ENCODE peak calls at places on chromosome 22, in eight cellular contexts. One of them, this sample, is unnamed.

GRCh38 chr22:31127181-31127772 is 4.5 kb downstream of the INPP5J start:
- DNase-seq in CD4-positive, CD25-positive, alpha-beta regulatory T cell: no peak
- DNase-seq in Panc1: no peak
- DNase-seq in tibial artery: no peak
- DNase-seq in OCI-LY7: no peak
- DNase-seq in small intestine: no peak
- DNase-seq in aorta: no peak
- DNase-seq in SJSA1: no peak
- DNase-seq in this sample: no peak

GRCh38 chr22:43850529-43850928 is 11.8 kb downstream of the SULT4A1 start:
- DNase-seq in CD4-positive, CD25-positive, alpha-beta regulatory T cell: no peak
- DNase-seq in SJSA1: no peak
- DNase-seq in small intestine: no peak
- DNase-seq in tibial artery: no peak
- DNase-seq in Panc1: no peak
- DNase-seq in aorta: peak; percentile 46
- DNase-seq in OCI-LY7: no peak
- DNase-seq in this sample: no peak

GRCh38 chr22:32918741-32919140 is 117.2 kb downstream of the TIMP3 start:
- DNase-seq in Panc1: no peak
- DNase-seq in OCI-LY7: no peak
- DNase-seq in tibial artery: no peak
- DNase-seq in SJSA1: no peak
- DNase-seq in small intestine: no peak
- DNase-seq in aorta: no peak
- DNase-seq in CD4-positive, CD25-positive, alpha-beta regulatory T cell: no peak
- DNase-seq in this sample: no peak

GRCh38 chr22:24008381-24009226 is 2.5 kb upstream of the CABIN1 start:
- DNase-seq in small intestine: no peak
- DNase-seq in CD4-positive, CD25-positive, alpha-beta regulatory T cell: no peak
- DNase-seq in SJSA1: no peak
- DNase-seq in tibial artery: no peak
- DNase-seq in aorta: no peak
- DNase-seq in OCI-LY7: no peak
- DNase-seq in Panc1: no peak
- DNase-seq in this sample: no peak

GRCh38 chr22:23408321-23408720 is 171.8 kb downstream of the IGLL1 start:
- DNase-seq in small intestine: no peak
- DNase-seq in Panc1: no peak
- DNase-seq in OCI-LY7: no peak
- DNase-seq in CD4-positive, CD25-positive, alpha-beta regulatory T cell: no peak
- DNase-seq in tibial artery: no peak
- DNase-seq in SJSA1: no peak
- DNase-seq in aorta: no peak
- DNase-seq in this sample: no peak

GRCh38 chr22:32879550-32879949 is 78.0 kb downstream of the TIMP3 start:
- DNase-seq in small intestine: no peak
- DNase-seq in aorta: no peak
- DNase-seq in OCI-LY7: no peak
- DNase-seq in CD4-positive, CD25-positive, alpha-beta regulatory T cell: no peak
- DNase-seq in SJSA1: no peak
- DNase-seq in Panc1: no peak
- DNase-seq in tibial artery: no peak
- DNase-seq in this sample: no peak

GRCh38 chr22:38205261-38206128 is 3.7 kb downstream of the MAFF start:
- DNase-seq in OCI-LY7: no peak
- DNase-seq in small intestine: no peak
- DNase-seq in CD4-positive, CD25-positive, alpha-beta regulatory T cell: no peak
- DNase-seq in SJSA1: no peak
- DNase-seq in Panc1: no peak
- DNase-seq in tibial artery: peak; percentile 97
- DNase-seq in aorta: peak; percentile 94
- DNase-seq in this sample: no peak

GRCh38 chr22:42489000-42489399 is 30.6 kb downstream of the RRP7A start:
- DNase-seq in small intestine: no peak
- DNase-seq in aorta: no peak
- DNase-seq in SJSA1: no peak
- DNase-seq in tibial artery: no peak
- DNase-seq in Panc1: no peak
- DNase-seq in OCI-LY7: no peak
- DNase-seq in CD4-positive, CD25-positive, alpha-beta regulatory T cell: no peak
- DNase-seq in this sample: no peak

GRCh38 chr22:40326905-40327735 is 19.2 kb upstream of the ADSL start:
- DNase-seq in OCI-LY7: no peak
- DNase-seq in small intestine: no peak
- DNase-seq in Panc1: no peak
- DNase-seq in SJSA1: peak; percentile 86
- DNase-seq in CD4-positive, CD25-positive, alpha-beta regulatory T cell: no peak
- DNase-seq in tibial artery: no peak
- DNase-seq in aorta: no peak
- DNase-seq in this sample: no peak

GRCh38 chr22:46175631-46176030 is 25.3 kb downstream of the PPARA start:
- DNase-seq in aorta: no peak
- DNase-seq in tibial artery: no peak
- DNase-seq in OCI-LY7: no peak
- DNase-seq in Panc1: no peak
- DNase-seq in CD4-positive, CD25-positive, alpha-beta regulatory T cell: no peak
- DNase-seq in small intestine: no peak
- DNase-seq in SJSA1: peak; percentile 25
- DNase-seq in this sample: no peak

GRCh38 chr22:45672564-45673481 is 1.2 kb downstream of the ATXN10 start:
- DNase-seq in SJSA1: no peak
- DNase-seq in CD4-positive, CD25-positive, alpha-beta regulatory T cell: no peak
- DNase-seq in aorta: no peak
- DNase-seq in small intestine: no peak
- DNase-seq in OCI-LY7: peak; percentile 25
- DNase-seq in tibial artery: no peak
- DNase-seq in Panc1: no peak
- DNase-seq in this sample: no peak

GRCh38 chr22:25992331-25992730 is 176.9 kb upstream of the SEZ6L start:
- DNase-seq in small intestine: no peak
- DNase-seq in Panc1: no peak
- DNase-seq in SJSA1: no peak
- DNase-seq in tibial artery: no peak
- DNase-seq in OCI-LY7: no peak
- DNase-seq in aorta: no peak
- DNase-seq in CD4-positive, CD25-positive, alpha-beta regulatory T cell: no peak
- DNase-seq in this sample: no peak

GRCh38 chr22:41762980-41763779 is 37.3 kb upstream of the CCDC134 start:
- DNase-seq in OCI-LY7: peak; percentile 72
- DNase-seq in small intestine: no peak
- DNase-seq in Panc1: no peak
- DNase-seq in SJSA1: no peak
- DNase-seq in tibial artery: no peak
- DNase-seq in aorta: no peak
- DNase-seq in CD4-positive, CD25-positive, alpha-beta regulatory T cell: no peak
- DNase-seq in this sample: no peak

DNA sequence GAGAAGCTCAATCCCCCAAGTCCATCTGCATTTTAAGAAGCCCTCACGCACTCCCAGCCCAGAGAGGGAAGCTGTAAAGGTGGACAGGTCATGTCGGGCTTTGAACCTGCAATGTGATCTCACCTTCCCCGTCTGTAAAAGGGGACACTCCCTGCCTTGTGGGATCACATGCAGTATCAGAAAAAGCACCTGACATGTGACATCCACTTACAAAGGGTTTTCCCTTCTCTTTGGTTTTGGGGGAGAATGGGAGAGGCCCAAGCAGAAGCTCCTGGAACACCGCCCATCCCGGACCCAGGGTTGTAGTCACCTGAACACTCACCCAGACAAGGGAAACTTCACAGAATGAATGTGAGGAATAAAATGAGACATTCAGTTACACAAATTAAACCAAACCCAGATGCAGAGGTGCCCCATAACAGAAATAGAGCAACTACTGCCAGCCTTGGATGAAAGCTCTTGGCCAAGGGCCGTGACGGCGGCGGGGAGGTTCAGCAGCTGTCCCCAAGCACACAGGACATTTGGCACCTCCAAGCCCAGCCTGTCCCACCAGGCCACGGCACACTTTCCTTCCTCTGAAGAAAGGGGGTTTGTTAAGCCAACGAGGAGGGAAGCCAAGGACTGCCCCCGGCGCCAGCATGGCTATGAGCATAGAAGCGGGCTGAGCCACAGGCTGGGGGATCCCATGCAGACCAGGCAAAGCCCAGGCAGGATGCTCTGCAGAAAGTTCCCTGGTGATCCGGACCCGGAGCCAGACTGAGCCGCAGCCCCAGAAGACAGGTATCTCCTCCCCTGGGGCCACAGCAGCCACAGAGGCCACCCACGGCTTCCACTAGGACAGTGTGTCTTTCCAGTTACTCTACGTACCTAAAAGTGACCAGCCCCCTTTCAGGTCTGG is 3.8 kb downstream of the BID start:
- DNase-seq in tibial artery: no peak
- DNase-seq in OCI-LY7: no peak
- DNase-seq in CD4-positive, CD25-positive, alpha-beta regulatory T cell: no peak
- DNase-seq in SJSA1: no peak
- DNase-seq in aorta: peak; percentile 67
- DNase-seq in Panc1: no peak
- DNase-seq in small intestine: no peak
- DNase-seq in this sample: no peak
- H3K4me3 ChIP-seq in tibial artery: no peak overlapping the region
- H3K4me3 ChIP-seq in OCI-LY7: no peak overlapping the region
- H3K4me3 ChIP-seq in CD4-positive, CD25-positive, alpha-beta regulatory T cell: no peak overlapping the region
- H3K4me3 ChIP-seq in SJSA1: no peak overlapping the region
- H3K4me3 ChIP-seq in aorta: no peak overlapping the region
- H3K4me3 ChIP-seq in Panc1: no peak overlapping the region
- H3K4me3 ChIP-seq in small intestine: no peak overlapping the region
- H3K4me3 ChIP-seq in this sample: no peak overlapping the region

GRCh38 chr22:27133951-27134664 is 476.7 kb downstream of the MIAT start:
- DNase-seq in tibial artery: peak; percentile 74
- DNase-seq in aorta: no peak
- DNase-seq in Panc1: no peak
- DNase-seq in SJSA1: peak; percentile 84
- DNase-seq in small intestine: peak; percentile 22
- DNase-seq in OCI-LY7: no peak
- DNase-seq in CD4-positive, CD25-positive, alpha-beta regulatory T cell: no peak
- DNase-seq in this sample: no peak

GRCh38 chr22:27132400-27132799 is 475.0 kb downstream of the MIAT start:
- DNase-seq in tibial artery: no peak
- DNase-seq in CD4-positive, CD25-positive, alpha-beta regulatory T cell: no peak
- DNase-seq in OCI-LY7: no peak
- DNase-seq in Panc1: no peak
- DNase-seq in aorta: no peak
- DNase-seq in SJSA1: no peak
- DNase-seq in small intestine: no peak
- DNase-seq in this sample: no peak

GRCh38 chr22:27135582-27135981 is 478.2 kb downstream of the MIAT start:
- DNase-seq in aorta: no peak
- DNase-seq in OCI-LY7: no peak
- DNase-seq in SJSA1: peak; percentile 85
- DNase-seq in small intestine: no peak
- DNase-seq in Panc1: no peak
- DNase-seq in tibial artery: no peak
- DNase-seq in CD4-positive, CD25-positive, alpha-beta regulatory T cell: no peak
- DNase-seq in this sample: no peak

GRCh38 chr22:27130949-27131745 is 473.8 kb downstream of the MIAT start:
- DNase-seq in small intestine: no peak
- DNase-seq in aorta: no peak
- DNase-seq in tibial artery: no peak
- DNase-seq in CD4-positive, CD25-positive, alpha-beta regulatory T cell: no peak
- DNase-seq in OCI-LY7: no peak
- DNase-seq in Panc1: no peak
- DNase-seq in SJSA1: no peak
- DNase-seq in this sample: no peak

GRCh38 chr22:27132896-27133500 is 475.6 kb downstream of the MIAT start:
- DNase-seq in tibial artery: no peak
- DNase-seq in OCI-LY7: no peak
- DNase-seq in SJSA1: no peak
- DNase-seq in Panc1: no peak
- DNase-seq in aorta: no peak
- DNase-seq in small intestine: no peak
- DNase-seq in CD4-positive, CD25-positive, alpha-beta regulatory T cell: no peak
- DNase-seq in this sample: no peak
- H3K36me3 ChIP-seq in tibial artery: no peaks in the 10 kb centered on the region
- H3K36me3 ChIP-seq in OCI-LY7: no peaks in the 10 kb centered on the region
- H3K36me3 ChIP-seq in SJSA1: no peaks in the 10 kb centered on the region
- H3K36me3 ChIP-seq in Panc1: no peaks in the 10 kb centered on the region
- H3K36me3 ChIP-seq in aorta: no peaks in the 10 kb centered on the region
- H3K36me3 ChIP-seq in small intestine: no peaks in the 10 kb centered on the region
- H3K36me3 ChIP-seq in CD4-positive, CD25-positive, alpha-beta regulatory T cell: no peaks in the 10 kb centered on the region
- H3K36me3 ChIP-seq in this sample: no peaks in the 10 kb centered on the region

GRCh38 chr22:22168190-22168940 is 76.2 kb upstream of the VPREB1 start:
- DNase-seq in tibial artery: no peak
- DNase-seq in Panc1: no peak
- DNase-seq in CD4-positive, CD25-positive, alpha-beta regulatory T cell: no peak
- DNase-seq in aorta: no peak
- DNase-seq in OCI-LY7: peak; percentile 96
- DNase-seq in SJSA1: no peak
- DNase-seq in small intestine: peak; percentile 32
- DNase-seq in this sample: no peak

GRCh38 chr22:22165936-22166710 is 78.5 kb upstream of the VPREB1 start:
- DNase-seq in OCI-LY7: peak; percentile 51
- DNase-seq in aorta: no peak
- DNase-seq in Panc1: no peak
- DNase-seq in SJSA1: no peak
- DNase-seq in CD4-positive, CD25-positive, alpha-beta regulatory T cell: no peak
- DNase-seq in tibial artery: no peak
- DNase-seq in small intestine: no peak
- DNase-seq in this sample: no peak

GRCh38 chr22:22168941-22169867 is 75.4 kb upstream of the VPREB1 start:
- DNase-seq in Panc1: no peak
- DNase-seq in CD4-positive, CD25-positive, alpha-beta regulatory T cell: no peak
- DNase-seq in SJSA1: no peak
- DNase-seq in OCI-LY7: no peak
- DNase-seq in tibial artery: no peak
- DNase-seq in small intestine: no peak
- DNase-seq in aorta: no peak
- DNase-seq in this sample: no peak

GRCh38 chr22:22166941-22167713 is 77.5 kb upstream of the VPREB1 start:
- DNase-seq in small intestine: no peak
- DNase-seq in OCI-LY7: peak; percentile 68
- DNase-seq in tibial artery: no peak
- DNase-seq in Panc1: no peak
- DNase-seq in SJSA1: no peak
- DNase-seq in aorta: no peak
- DNase-seq in CD4-positive, CD25-positive, alpha-beta regulatory T cell: no peak
- DNase-seq in this sample: no peak

GRCh38 chr22:22167791-22168189 is 76.8 kb upstream of the VPREB1 start:
- DNase-seq in CD4-positive, CD25-positive, alpha-beta regulatory T cell: no peak
- DNase-seq in Panc1: no peak
- DNase-seq in aorta: no peak
- DNase-seq in tibial artery: no peak
- DNase-seq in small intestine: no peak
- DNase-seq in OCI-LY7: peak; percentile 100
- DNase-seq in SJSA1: no peak
- DNase-seq in this sample: no peak
- H3K4me3 ChIP-seq in CD4-positive, CD25-positive, alpha-beta regulatory T cell: peak overlapping the region; percentile 1
- H3K4me3 ChIP-seq in Panc1: no peak overlapping the region
- H3K4me3 ChIP-seq in aorta: no peak overlapping the region
- H3K4me3 ChIP-seq in tibial artery: no peak overlapping the region
- H3K4me3 ChIP-seq in small intestine: no peak overlapping the region
- H3K4me3 ChIP-seq in OCI-LY7: peak overlapping the region; percentile 69
- H3K4me3 ChIP-seq in SJSA1: no peak overlapping the region
- H3K4me3 ChIP-seq in this sample: no peak overlapping the region

DNA sequence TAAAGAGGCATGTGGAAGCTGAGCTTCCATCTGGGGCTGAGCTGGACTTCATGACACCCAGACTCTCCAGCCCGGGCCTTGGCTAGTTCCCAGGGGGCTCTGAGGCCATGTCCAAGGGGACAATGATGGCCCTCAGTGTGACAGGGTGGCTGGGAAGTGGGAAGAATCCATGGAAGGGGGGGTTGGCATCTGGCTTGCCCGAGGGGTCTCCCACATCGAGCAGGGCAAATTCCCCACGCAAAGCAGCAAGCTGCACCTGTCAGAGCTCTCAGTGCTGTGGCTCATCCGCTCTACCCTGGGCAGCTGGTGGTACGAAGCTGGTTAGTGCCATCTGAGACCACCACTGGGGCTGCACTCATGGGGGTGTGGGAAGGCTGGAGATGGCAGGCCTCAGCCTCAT is 9.4 kb upstream of the AP1B1 start:
- DNase-seq in CD4-positive, CD25-positive, alpha-beta regulatory T cell: no peak
- DNase-seq in SJSA1: no peak
- DNase-seq in tibial artery: no peak
- DNase-seq in OCI-LY7: no peak
- DNase-seq in aorta: no peak
- DNase-seq in small intestine: no peak
- DNase-seq in Panc1: no peak
- DNase-seq in this sample: no peak
- H3K36me3 ChIP-seq in CD4-positive, CD25-positive, alpha-beta regulatory T cell: no peaks in the 10 kb centered on the region
- H3K36me3 ChIP-seq in SJSA1: no peaks in the 10 kb centered on the region
- H3K36me3 ChIP-seq in tibial artery: no peaks in the 10 kb centered on the region
- H3K36me3 ChIP-seq in OCI-LY7: no peaks in the 10 kb centered on the region
- H3K36me3 ChIP-seq in aorta: no peaks in the 10 kb centered on the region
- H3K36me3 ChIP-seq in small intestine: no peaks in the 10 kb centered on the region
- H3K36me3 ChIP-seq in Panc1: no peaks in the 10 kb centered on the region
- H3K36me3 ChIP-seq in this sample: no peaks in the 10 kb centered on the region

This sample was measured in pancreas.